ENCODE peak calls at places on chromosomes 6 and 20, in seven cellular contexts. O is K562, I is mucosa of descending colon, T is hepatocyte, R is endothelial cell of umbilical vein, L is gastrocnemius medialis, N is left ventricle myocardium inferior. W is an unnamed sample.

GRCh38 chr6:90610671-90611542 is 24.0 kb upstream of the MAP3K7 start:
- DNase-seq in O (peak; percentile 36), I (no peak), T (peak; percentile 38), R (peak; percentile 28), L (peak; percentile 37), N (peak; percentile 45), W (peak; percentile 26)

GRCh38 chr6:3708540-3708939 is 43.0 kb downstream of the PXDC1 start:
- DNase-seq in O (no peak), I (no peak), T (no peak), R (no peak), L (no peak), N (no peak), W (no peak)

GRCh38 chr6:11017090-11017489 is 27.0 kb downstream of the ELOVL2 start:
- DNase-seq in O (no peak), I (no peak), T (no peak), R (no peak), L (no peak), N (no peak), W (no peak)

GRCh38 chr6:90197854-90198496 is 98.7 kb downstream of the BACH2 start:
- DNase-seq in O (no peak), I (no peak), T (peak; percentile 39), R (no peak), L (peak; percentile 86), N (no peak), W (peak; percentile 51)

GRCh38 chr6:41071923-41072835 is at the start of gene OARD1:
- DNase-seq in O (peak; percentile 79), I (peak; percentile 98), T (peak; percentile 100), R (no peak), L (peak; percentile 99), N (peak; percentile 99), W (peak; percentile 100)

GRCh38 chr6:159788757-159789376 is 535 bp downstream of the TCP1 start:
- DNase-seq in O (peak; percentile 48), I (peak; percentile 75), T (peak; percentile 68), R (peak; percentile 44), L (peak; percentile 54), N (peak; percentile 25), W (peak; percentile 57)

GRCh38 chr20:25336561-25337422 is 53.8 kb downstream of the ABHD12 start:
- DNase-seq in O (peak; percentile 14), I (peak; percentile 43), T (peak; percentile 47), R (no peak), L (no peak), N (no peak), W (peak; percentile 79)

GRCh38 chr6:89536230-89536629 is 102.3 kb downstream of the LYRM2 start:
- DNase-seq in O (no peak), I (no peak), T (no peak), R (no peak), L (no peak), N (no peak), W (no peak)

GRCh38 chr6:12294851-12295536 is 4.8 kb downstream of the EDN1 start:
- DNase-seq in O (no peak), I (no peak), T (no peak), R (peak; percentile 37), L (no peak), N (no peak), W (no peak)

GRCh38 chr6:12813321-12813720 is 96.8 kb downstream of the PHACTR1 start:
- DNase-seq in O (no peak), I (no peak), T (no peak), R (no peak), L (no peak), N (no peak), W (no peak)

GRCh38 chr6:155154158-155154830 is 109.5 kb upstream of the CLDN20 start:
- DNase-seq in O (peak; percentile 71), I (no peak), T (peak; percentile 69), R (peak; percentile 68), L (no peak), N (no peak), W (peak; percentile 91)

GRCh38 chr6:47407295-47408281 is 70.0 kb upstream of the CD2AP start:
- DNase-seq in O (no peak), I (no peak), T (no peak), R (no peak), L (no peak), N (no peak), W (peak; percentile 24)

GRCh38 chr20:49516916-49517315 is 34.4 kb upstream of the KCNB1 start:
- DNase-seq in O (no peak), I (no peak), T (no peak), R (no peak), L (no peak), N (no peak), W (no peak)

GRCh38 chr6:34459899-34460593 is 5.8 kb upstream of the PACSIN1 start:
- DNase-seq in O (peak; percentile 74), I (peak; percentile 76), T (peak; percentile 75), R (peak; percentile 60), L (peak; percentile 49), N (no peak), W (peak; percentile 75)

GRCh38 chr20:38298768-38299288 is 5.1 kb upstream of the BPI start:
- DNase-seq in O (no peak), I (peak; percentile 29), T (peak; percentile 41), R (peak; percentile 31), L (peak; percentile 95), N (peak; percentile 79), W (peak; percentile 85)

GRCh38 chr6:107337342-107337741 is 122.0 kb downstream of the PDSS2 start:
- DNase-seq in O (no peak), I (no peak), T (no peak), R (no peak), L (no peak), N (no peak), W (no peak)

GRCh38 chr6:154572592-154572991 is 62.1 kb upstream of the CNKSR3 start:
- DNase-seq in O (no peak), I (no peak), T (no peak), R (no peak), L (no peak), N (no peak), W (no peak)

GRCh38 chr6:12587096-12587495 is 129.5 kb upstream of the PHACTR1 start:
- DNase-seq in O (no peak), I (no peak), T (no peak), R (no peak), L (no peak), N (no peak), W (no peak)

GRCh38 chr20:55714082-55714481 is 291.2 kb downstream of the CBLN4 start:
- DNase-seq in O (no peak), I (no peak), T (no peak), R (no peak), L (no peak), N (no peak), W (no peak)

GRCh38 chr6:37449984-37450383 is 17.0 kb downstream of the CMTR1 start:
- DNase-seq in O (no peak), I (no peak), T (no peak), R (no peak), L (no peak), N (no peak), W (no peak)

GRCh38 chr20:38751360-38751976 is 3.2 kb downstream of the ACTR5 start:
- DNase-seq in O (peak; percentile 43), I (peak; percentile 67), T (peak; percentile 54), R (peak; percentile 70), L (no peak), N (no peak), W (peak; percentile 77)

GRCh38 chr6:10528170-10528981 is 7.2 kb downstream of the GCNT2 start:
- DNase-seq in O (no peak), I (peak; percentile 66), T (peak; percentile 70), R (peak; percentile 85), L (no peak), N (no peak), W (peak; percentile 65)

GRCh38 chr20:1856419-1856818 is 38.8 kb upstream of the SIRPA start:
- DNase-seq in O (no peak), I (no peak), T (no peak), R (no peak), L (no peak), N (no peak), W (no peak)

GRCh38 chr20:11675920-11676617 is 241.6 kb upstream of the BTBD3 start:
- DNase-seq in O (no peak), I (no peak), T (no peak), R (no peak), L (no peak), N (no peak), W (no peak)
- H3K4me3 ChIP-seq in O (no peak overlapping the region), I (no peak overlapping the region), T (no peak overlapping the region), R (no peak overlapping the region), L (no peak overlapping the region), N (no peak overlapping the region), W (no peak overlapping the region)

GRCh38 chr6:68873236-68873635 is 238.2 kb downstream of the ADGRB3 start:
- DNase-seq in O (no peak), I (no peak), T (no peak), R (no peak), L (no peak), N (no peak), W (no peak)

GRCh38 chr6:68875403-68875802 is 240.3 kb downstream of the ADGRB3 start:
- DNase-seq in O (no peak), I (no peak), T (no peak), R (no peak), L (no peak), N (no peak), W (no peak)

GRCh38 chr6:68880050-68880449 is 245.0 kb downstream of the ADGRB3 start:
- DNase-seq in O (no peak), I (no peak), T (no peak), R (no peak), L (no peak), N (no peak), W (no peak)

GRCh38 chr6:68874747-68875146 is 239.7 kb downstream of the ADGRB3 start:
- DNase-seq in O (no peak), I (no peak), T (no peak), R (no peak), L (no peak), N (no peak), W (no peak)

DNA sequence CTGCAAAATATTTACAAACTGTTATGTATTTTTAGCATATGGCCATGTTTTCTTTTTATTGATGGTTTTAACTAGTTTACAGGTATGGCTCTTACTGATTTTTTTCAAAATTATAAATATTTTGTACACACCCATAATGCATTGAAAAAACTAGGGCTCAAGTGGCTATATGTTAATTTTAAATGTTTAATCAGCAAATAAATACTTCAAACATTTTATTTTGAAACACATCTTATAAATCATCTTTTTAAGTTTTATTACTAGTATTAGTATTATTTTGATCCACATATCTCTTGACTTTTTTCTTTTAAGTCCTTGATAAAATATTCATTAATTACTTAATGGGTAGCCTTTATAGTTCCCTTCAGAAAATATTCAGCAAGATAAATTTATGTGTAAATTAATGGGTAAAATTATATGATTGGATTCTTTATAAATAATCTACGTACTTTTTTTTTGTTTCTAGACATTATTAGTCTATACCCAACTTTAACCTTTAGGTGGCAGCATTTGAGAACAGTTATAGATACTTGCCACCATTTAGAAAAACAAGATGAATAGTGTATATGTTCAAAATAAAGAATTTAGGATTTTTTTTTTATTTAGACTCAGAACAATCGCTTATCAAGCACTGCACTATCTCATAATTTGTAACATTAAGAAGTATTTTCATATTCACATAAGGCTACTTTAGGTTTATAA is 241.9 kb downstream of the ADGRB3 start:
- DNase-seq in O (peak; percentile 15), I (no peak), T (peak; percentile 25), R (no peak), L (no peak), N (no peak), W (peak; percentile 47)
- TF ChIP-seq CTCF in O (no peak), I (no peak), T (peak; percentile 64), R (no peak), L (peak; percentile 28), N (peak; percentile 60), W (peak; percentile 46)

GRCh38 chr6:162819284-162819683 is 91.5 kb downstream of the PACRG start:
- DNase-seq in O (no peak), I (no peak), T (no peak), R (no peak), L (no peak), N (no peak), W (no peak)
- H3K4me3 ChIP-seq in O (no peak overlapping the region), I (no peak overlapping the region), T (no peak overlapping the region), R (no peak overlapping the region), L (no peak overlapping the region), N (no peak overlapping the region), W (no peak overlapping the region)

GRCh38 chr6:42618105-42618504 is 54.3 kb downstream of the UBR2 start:
- DNase-seq in O (no peak), I (no peak), T (no peak), R (no peak), L (no peak), N (no peak), W (no peak)
- TF ChIP-seq CTCF in O (no peak), I (no peak), T (no peak), R (no peak), L (no peak), N (no peak), W (no peak)